ENCODE peak calls at places on chromosomes 13 and 19, in ten cellular contexts. Z, E, G, I, T, F, Q, M, H and N are unnamed samples.

GRCh38 chr13:25114220-25114619 is 18.3 kb downstream of the PABPC3 start:
- DNase-seq in M (peak; percentile 44), F (peak; percentile 87), G (peak; percentile 77), T (peak; percentile 83), H (peak; percentile 72), E (peak; percentile 33), Z (peak; percentile 78), I (no peak), Q (peak; percentile 38), N (peak; percentile 96)

GRCh38 chr19:54105796-54106195 is 3.1 kb downstream of the NDUFA3 start:
- DNase-seq in E (no peak), H (no peak), I (no peak), G (no peak), Z (no peak), Q (no peak), M (no peak), T (no peak), F (no peak), N (no peak)

GRCh38 chr19:8938576-8938975 is 71.6 kb downstream of the MUC16 start:
- DNase-seq in E (no peak), Z (no peak), G (no peak), F (no peak), H (no peak), T (no peak), M (no peak), I (no peak), Q (no peak), N (no peak)

GRCh38 chr19:18809149-18809978 is 18.3 kb upstream of the COMP start:
- DNase-seq in Q (no peak), E (no peak), T (no peak), H (peak; percentile 72), I (no peak), Z (no peak), F (no peak), M (no peak), G (peak; percentile 76), N (no peak)

GRCh38 chr19:44770550-44771257 is 7.0 kb upstream of the CBLC start:
- DNase-seq in Z (peak; percentile 93), I (peak; percentile 91), E (peak; percentile 71), G (peak; percentile 88), F (peak; percentile 79), M (peak; percentile 68), T (peak; percentile 72), Q (peak; percentile 97), H (peak; percentile 95), N (peak; percentile 96)

GRCh38 chr19:632228-633067 is 889 bp downstream of the POLRMT start:
- DNase-seq in E (no peak), I (no peak), Q (no peak), H (peak; percentile 77), Z (peak; percentile 52), M (no peak), T (peak; percentile 71), G (peak; percentile 41), F (no peak), N (peak; percentile 86)

GRCh38 chr13:51453959-51454703 is 1.3 kb upstream of the INTS6 start:
- DNase-seq in Q (no peak), E (peak; percentile 7), F (no peak), M (no peak), I (no peak), G (no peak), T (peak; percentile 23), H (peak; percentile 65), Z (no peak), N (no peak)

GRCh38 chr19:55229145-55229788 is 704 bp upstream of the TMEM86B start:
- DNase-seq in H (no peak), T (no peak), F (no peak), E (no peak), M (no peak), G (no peak), Z (no peak), Q (no peak), I (no peak), N (no peak)